ENCODE peak calls at places on chromosomes 16 and 17, in ten cellular contexts. R is cardiac fibroblast, I is upper lobe of right lung, B is tibial artery, H is astrocyte, W is kidney, O is PC-3, D is lung, K is heart left ventricle, X is psoas muscle. N is an unnamed sample.
A peak's percentile ranks its signal among the peaks of the same experiment; 100 is the strongest.

GRCh38 chr17:75694536-75694935 is 26.7 kb upstream of the ITGB4 start:
- DNase-seq in X (peak; percentile 71), D (no peak), H (no peak), O (no peak), R (no peak), K (peak; percentile 48), B (no peak), W (peak; percentile 52), I (no peak), N (no peak)

GRCh38 chr16:70685061-70685937 is 554 bp downstream of the MTSS2 start:
- DNase-seq in B (no peak), W (peak; percentile 82), X (peak; percentile 66), D (no peak), K (peak; percentile 55), R (no peak), I (no peak), O (no peak), H (no peak), N (no peak)

GRCh38 chr17:44010966-44011647 is 3.7 kb downstream of the TMEM101 start:
- DNase-seq in K (peak; percentile 67), O (no peak), D (no peak), X (no peak), I (no peak), R (no peak), H (no peak), B (no peak), W (no peak), N (no peak)

GRCh38 chr17:68161644-68162428 is 86.0 kb upstream of the AMZ2 start:
- DNase-seq in B (no peak), I (no peak), K (peak; percentile 38), H (no peak), D (no peak), R (peak; percentile 5), X (no peak), O (peak; percentile 66), W (no peak), N (no peak)

GRCh38 chr17:55089955-55090573 is 121.5 kb downstream of the STXBP4 start:
- DNase-seq in K (no peak), W (no peak), D (no peak), X (no peak), B (no peak), R (peak; percentile 55), O (peak; percentile 82), H (peak; percentile 34), I (no peak), N (no peak)

GRCh38 chr17:65173284-65173793 is 36.2 kb downstream of the RGS9 start:
- DNase-seq in W (peak; percentile 66), X (no peak), D (no peak), R (peak; percentile 86), K (peak; percentile 31), I (no peak), H (peak; percentile 28), B (no peak), O (peak; percentile 78), N (peak; percentile 29)

GRCh38 chr16:27406729-27407128 is 4.8 kb downstream of the IL21R start:
- DNase-seq in W (no peak), K (no peak), I (no peak), X (no peak), R (no peak), O (no peak), D (no peak), H (no peak), B (no peak), N (no peak)

GRCh38 chr16:54284319-54284930 is 2.2 kb downstream of the IRX3 start:
- DNase-seq in O (no peak), X (peak; percentile 64), D (no peak), R (no peak), W (peak; percentile 77), H (no peak), I (no peak), K (peak; percentile 42), B (no peak), N (peak; percentile 21)

GRCh38 chr16:25713785-25714570 is 22.2 kb downstream of the HS3ST4 start:
- DNase-seq in R (no peak), W (no peak), X (no peak), K (no peak), H (no peak), D (no peak), B (no peak), I (no peak), O (peak; percentile 26), N (no peak)

GRCh38 chr16:25707553-25707952 is 15.8 kb downstream of the HS3ST4 start:
- DNase-seq in R (no peak), K (no peak), W (no peak), D (no peak), O (no peak), I (no peak), X (no peak), B (no peak), H (no peak), N (no peak)

GRCh38 chr16:25709182-25709581 is 17.4 kb downstream of the HS3ST4 start:
- DNase-seq in B (no peak), K (no peak), I (no peak), D (no peak), X (no peak), O (no peak), H (no peak), R (no peak), W (no peak), N (no peak)

DNA sequence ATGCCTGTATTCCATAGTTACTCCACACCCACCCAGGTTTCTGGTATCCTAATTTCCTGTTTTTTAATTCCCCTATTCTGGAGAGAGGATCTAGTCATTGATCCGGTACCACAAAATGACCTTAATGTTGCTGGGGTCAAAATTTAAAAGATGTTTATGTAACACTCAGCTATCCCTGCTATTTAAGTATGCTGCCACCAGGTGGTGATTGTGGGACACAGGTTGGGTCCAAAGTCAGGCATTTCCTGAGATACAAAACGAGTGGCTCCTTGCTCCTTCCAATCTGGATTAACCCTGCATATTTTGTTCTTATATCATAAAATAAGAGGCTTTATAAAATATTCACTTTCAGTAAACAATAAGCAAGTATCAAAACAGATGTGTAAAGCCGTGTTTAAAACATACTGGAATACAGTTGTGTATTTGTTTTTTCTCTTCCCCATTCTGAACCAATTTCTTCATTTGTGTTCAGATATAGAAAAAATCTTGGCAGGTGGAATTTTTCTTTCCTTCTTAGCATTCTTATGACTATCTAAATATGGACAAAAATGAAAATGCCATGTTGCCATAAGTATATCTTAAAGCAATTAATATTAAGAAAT is 16.3 kb downstream of the HS3ST4 start:
- DNase-seq in H (no peak), B (no peak), W (no peak), X (no peak), I (no peak), D (no peak), R (peak; percentile 26), O (peak; percentile 49), K (no peak), N (no peak)
- TF ChIP-seq CTCF in H (no peak), B (no peak), W (no peak), X (no peak), I (peak; percentile 29), D (no peak), R (peak; percentile 24), O (peak; percentile 59), K (no peak), N (peak; percentile 15)

GRCh38 chr17:30225919-30226553 is 9.5 kb downstream of the SLC6A4 start:
- DNase-seq in R (no peak), H (no peak), O (no peak), I (no peak), K (no peak), X (no peak), W (no peak), B (no peak), D (no peak), N (no peak)

GRCh38 chr17:30228011-30228410 is 7.5 kb downstream of the SLC6A4 start:
- DNase-seq in D (no peak), W (no peak), X (no peak), I (no peak), K (no peak), R (no peak), H (no peak), B (no peak), O (no peak), N (no peak)

GRCh38 chr17:30225112-30225511 is 10.4 kb downstream of the SLC6A4 start:
- DNase-seq in H (no peak), I (no peak), R (no peak), W (no peak), B (no peak), D (no peak), X (no peak), K (no peak), O (no peak), N (no peak)

GRCh38 chr17:30229012-30229411 is 6.5 kb downstream of the SLC6A4 start:
- DNase-seq in D (no peak), K (no peak), I (no peak), X (no peak), W (no peak), B (no peak), O (no peak), H (no peak), R (no peak), N (peak; percentile 68)

DNA sequence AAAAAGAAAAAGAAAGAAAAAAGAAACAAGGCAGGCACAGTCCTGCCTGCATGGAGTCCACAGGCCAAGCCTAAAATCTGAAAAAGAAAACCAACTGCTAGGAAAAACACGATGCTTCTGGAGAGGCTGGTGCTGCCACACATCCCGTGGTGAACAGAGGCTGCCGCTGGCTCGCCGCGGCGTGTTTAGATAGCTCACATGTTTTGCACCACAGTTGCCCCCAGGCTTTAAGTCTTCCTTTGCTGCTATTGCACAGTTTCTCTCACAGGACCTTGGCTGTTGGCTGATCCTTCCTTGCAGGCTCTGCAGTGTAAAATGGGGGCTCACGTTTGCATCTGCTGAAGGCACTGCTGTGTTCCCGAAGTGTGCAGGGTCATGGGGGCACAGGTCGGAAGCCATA is 8.6 kb downstream of the SLC6A4 start:
- DNase-seq in W (no peak), O (no peak), D (no peak), R (no peak), X (no peak), B (no peak), I (no peak), K (no peak), H (no peak), N (no peak)
- H3K4me3 ChIP-seq in W (no peak overlapping the region), O (no peak overlapping the region), D (no peak overlapping the region), R (no peak overlapping the region), X (no peak overlapping the region), B (no peak overlapping the region), I (no peak overlapping the region), K (no peak overlapping the region), H (no peak overlapping the region), N (no peak overlapping the region)

GRCh38 chr17:79814966-79815835 is 18.3 kb upstream of the CBX8 start:
- DNase-seq in R (peak; percentile 45), W (peak; percentile 86), D (peak; percentile 67), I (peak; percentile 89), X (no peak), H (no peak), O (peak; percentile 70), K (no peak), B (no peak), N (peak; percentile 36)

GRCh38 chr17:79812969-79813825 is 16.3 kb upstream of the CBX8 start:
- DNase-seq in R (no peak), B (no peak), K (no peak), H (no peak), D (no peak), W (no peak), O (no peak), X (no peak), I (no peak), N (no peak)

GRCh38 chr17:79812206-79812968 is 15.5 kb upstream of the CBX8 start:
- DNase-seq in W (no peak), K (no peak), R (no peak), B (no peak), H (no peak), D (no peak), O (no peak), X (no peak), I (no peak), N (no peak)

GRCh38 chr17:79814624-79814965 is 17.7 kb upstream of the CBX8 start:
- DNase-seq in O (no peak), W (no peak), H (no peak), R (no peak), D (no peak), K (no peak), B (no peak), I (no peak), X (no peak), N (no peak)

GRCh38 chr17:79813826-79814623 is 17.1 kb upstream of the CBX8 start:
- DNase-seq in O (no peak), H (no peak), K (no peak), B (no peak), I (no peak), W (no peak), D (no peak), X (no peak), R (no peak), N (no peak)
- TF ChIP-seq CTCF in O (no peak), H (no peak), K (no peak), B (no peak), I (no peak), W (no peak), D (no peak), X (no peak), R (no peak), N (no peak)

GRCh38 chr17:38741853-38742421 is 6.2 kb downstream of the PCGF2 start:
- DNase-seq in I (peak; percentile 79), O (no peak), R (no peak), W (no peak), H (no peak), B (no peak), X (peak; percentile 62), K (peak; percentile 78), D (no peak), N (peak; percentile 35)
- H3K4me3 ChIP-seq in I (no peak overlapping the region), O (no peak overlapping the region), R (no peak overlapping the region), W (peak overlapping the region; percentile 3), H (no peak overlapping the region), B (no peak overlapping the region), X (no peak overlapping the region), K (no peak overlapping the region), D (no peak overlapping the region), N (no peak overlapping the region)